ENCODE peak calls at places on chromosome 2, in eight cellular contexts. J, M, R, X, Y, T, N and B are unnamed samples.

GRCh38 chr2:194223173-194223670 is 1433.8 kb upstream of the SLC39A10 start:
- DNase-seq in J (no peak), M (no peak), R (no peak), X (no peak), Y (no peak), T (no peak), N (no peak), B (no peak)

GRCh38 chr2:218196974-218197373 is 20.0 kb upstream of the ARPC2 start:
- DNase-seq in J (no peak), M (no peak), R (no peak), X (no peak), Y (no peak), T (no peak), N (no peak), B (no peak)

GRCh38 chr2:131724019-131724418 is 196.3 kb downstream of the CCDC74A start:
- DNase-seq in J (no peak), M (peak), R (no peak), X (no peak), Y (no peak), T (peak), N (peak), B (no peak)

GRCh38 chr2:215851091-215851490 is 162.3 kb downstream of the MREG start:
- DNase-seq in J (no peak), M (no peak), R (peak), X (no peak), Y (no peak), T (no peak), N (peak), B (no peak)

GRCh38 chr2:105573490-105573889 is 171.2 kb upstream of the NCK2 start:
- DNase-seq in J (no peak), M (no peak), R (no peak), X (no peak), Y (no peak), T (no peak), N (no peak), B (no peak)

GRCh38 chr2:199659207-199659606 is 191.8 kb downstream of the FTCDNL1 start:
- DNase-seq in J (no peak), M (peak), R (peak), X (no peak), Y (no peak), T (peak), N (peak), B (no peak)

GRCh38 chr2:74530239-74531161 is 767 bp downstream of the HTRA2 start:
- DNase-seq in J (no peak), M (peak), R (no peak), X (peak), Y (no peak), T (peak), N (peak), B (peak)

GRCh38 chr2:38731684-38732221 is 19.4 kb downstream of the SRSF7 start:
- DNase-seq in J (no peak), M (no peak), R (no peak), X (no peak), Y (no peak), T (no peak), N (no peak), B (no peak)

GRCh38 chr2:134736167-134736885 is 17.5 kb upstream of the TMEM163 start:
- DNase-seq in J (no peak), M (peak), R (peak), X (peak), Y (no peak), T (peak), N (peak), B (no peak)

GRCh38 chr2:110157153-110157793 is 41.7 kb upstream of the MALL start:
- DNase-seq in J (no peak), M (peak), R (peak), X (peak), Y (peak), T (no peak), N (peak), B (no peak)

GRCh38 chr2:65508225-65508624 is 75.8 kb upstream of the SPRED2 start:
- DNase-seq in J (no peak), M (no peak), R (no peak), X (no peak), Y (no peak), T (no peak), N (no peak), B (no peak)

GRCh38 chr2:158142568-158143332 is 41.1 kb downstream of the UPP2 start:
- DNase-seq in J (no peak), M (peak), R (peak), X (no peak), Y (no peak), T (no peak), N (peak), B (no peak)

GRCh38 chr2:88765154-88765948 is 73.9 kb downstream of the RPIA start:
- DNase-seq in J (no peak), M (peak), R (no peak), X (peak), Y (no peak), T (peak), N (peak), B (no peak)

GRCh38 chr2:70113396-70114100 is 26.3 kb downstream of the PCBP1 start:
- DNase-seq in J (no peak), M (no peak), R (no peak), X (no peak), Y (no peak), T (no peak), N (no peak), B (no peak)

GRCh38 chr2:42339191-42339912 is 21.7 kb downstream of the COX7A2L start:
- DNase-seq in J (no peak), M (no peak), R (no peak), X (no peak), Y (no peak), T (peak), N (no peak), B (no peak)

GRCh38 chr2:177149155-177149503 is 63.5 kb upstream of the HNRNPA3 start:
- DNase-seq in J (no peak), M (no peak), R (no peak), X (no peak), Y (no peak), T (no peak), N (no peak), B (no peak)
- TF ChIP-seq CTCF in J (no peak), M (no peak), R (no peak), X (no peak), Y (no peak), T (peak), N (no peak), B (peak)

GRCh38 chr2:237085261-237086221 is at the start of gene COPS8:
- DNase-seq in J (peak), M (peak), R (peak), X (peak), Y (peak), T (peak), N (peak), B (peak)
- TF ChIP-seq CTCF in J (no peak), M (peak), R (peak), X (no peak), Y (peak), T (peak), N (peak), B (no peak)

GRCh38 chr2:210662557-210662956 is 106.2 kb downstream of the CPS1 start:
- DNase-seq in J (no peak), M (no peak), R (no peak), X (no peak), Y (no peak), T (no peak), N (no peak), B (no peak)

GRCh38 chr2:210660751-210661150 is 104.4 kb downstream of the CPS1 start:
- DNase-seq in J (no peak), M (no peak), R (no peak), X (no peak), Y (no peak), T (no peak), N (no peak), B (no peak)

GRCh38 chr2:210667726-210668125 is 111.3 kb downstream of the CPS1 start:
- DNase-seq in J (no peak), M (no peak), R (no peak), X (no peak), Y (no peak), T (no peak), N (no peak), B (no peak)

DNA sequence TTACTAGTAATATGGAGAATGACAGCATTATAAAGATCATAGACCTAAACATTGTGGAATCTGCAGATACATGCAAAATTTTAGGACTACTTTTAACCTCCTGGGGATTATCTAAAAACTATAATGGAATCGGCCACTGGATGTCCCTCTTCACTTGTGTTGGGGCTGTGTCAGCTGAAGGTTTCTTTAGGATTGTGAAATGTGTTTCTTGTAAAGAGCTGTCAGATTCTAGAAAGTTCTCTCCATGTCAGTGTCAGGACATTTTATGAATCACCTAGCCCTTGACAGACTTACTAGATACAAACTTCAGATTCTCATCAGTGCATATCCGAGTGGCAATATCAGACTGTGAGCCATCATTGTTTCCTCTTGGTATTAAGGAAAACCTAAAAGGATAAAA is 107.2 kb downstream of the CPS1 start:
- DNase-seq in J (no peak), M (peak), R (peak), X (peak), Y (no peak), T (no peak), N (peak), B (no peak)
- TF ChIP-seq CTCF in J (no peak), M (no peak), R (peak), X (no peak), Y (peak), T (peak), N (peak), B (no peak)

GRCh38 chr2:1937480-1937879 is 193.2 kb upstream of the PXDN start:
- DNase-seq in J (no peak), M (no peak), R (no peak), X (no peak), Y (no peak), T (no peak), N (no peak), B (no peak)

GRCh38 chr2:1942146-1942545 is 197.8 kb upstream of the PXDN start:
- DNase-seq in J (no peak), M (no peak), R (no peak), X (no peak), Y (no peak), T (no peak), N (no peak), B (no peak)

GRCh38 chr2:1938986-1939385 is 194.7 kb upstream of the PXDN start:
- DNase-seq in J (no peak), M (no peak), R (no peak), X (no peak), Y (no peak), T (no peak), N (no peak), B (no peak)

GRCh38 chr2:1942836-1943360 is 198.6 kb upstream of the PXDN start:
- DNase-seq in J (no peak), M (no peak), R (no peak), X (no peak), Y (no peak), T (no peak), N (no peak), B (no peak)

DNA sequence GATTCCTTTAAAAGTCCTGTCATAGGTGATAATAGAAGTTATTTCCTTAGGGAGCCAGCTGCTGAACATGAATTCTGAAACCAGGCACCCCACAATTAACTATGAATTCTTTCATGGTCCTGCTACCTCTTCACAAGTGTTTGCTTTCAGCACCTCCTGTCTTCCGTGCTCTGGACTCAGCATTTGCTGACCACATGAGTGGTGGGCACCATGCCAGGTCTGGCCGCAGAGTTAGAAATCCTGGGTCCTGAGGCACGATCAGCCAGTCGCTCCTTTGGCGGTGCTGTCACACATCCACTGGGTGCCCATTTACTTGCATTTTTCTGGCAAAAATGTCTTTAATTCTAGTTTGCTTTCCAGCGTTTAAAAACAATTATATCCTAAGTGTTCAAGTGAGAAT is 196.3 kb upstream of the PXDN start:
- DNase-seq in J (no peak), M (no peak), R (no peak), X (no peak), Y (no peak), T (no peak), N (peak), B (no peak)
- TF ChIP-seq CTCF in J (no peak), M (no peak), R (no peak), X (no peak), Y (no peak), T (no peak), N (no peak), B (no peak)